ENCODE peak calls at places on chromosomes 6 and 20, in ten cellular contexts. S is gastroesophageal sphincter; P is sciatic nerve; F is activated CD8-positive, alpha-beta T cell treated with anti-CD3 and anti-CD28 coated beads, Interleukin-2, amount 10 ng/mL, durations not matched to agents 7 days and 5 days; H is activated naive CD8-positive, alpha-beta T cell treated with anti-CD3 and anti-CD28 coated beads, Interleukin-2, amount 50 U/mL, for 24 hours; W is HCT116; E is upper lobe of left lung; G is mucosa of descending colon; X is Right ventricle myocardium inferior; B is SK-N-SH treated with all-trans-retinoic acid at 6 μM for 48 hours. Y is an unnamed sample.

GRCh38 chr6:43570876-43571441 is 4.9 kb downstream of the XPO5 start:
- ATAC-seq in B (no peak), P (no peak), S (no peak), E (no peak), H (peak; percentile 20), X (no peak), F (no peak), W (no peak), G (no peak), Y (peak; percentile 72)

GRCh38 chr6:137724495-137725211 is 142.4 kb upstream of the TNFAIP3 start:
- ATAC-seq in H (no peak), X (no peak), S (peak; percentile 47), W (no peak), B (no peak), G (peak; percentile 22), P (peak; percentile 69), F (no peak), E (peak; percentile 62), Y (no peak)

GRCh38 chr6:139764498-139764986 is 390.1 kb upstream of the CITED2 start:
- ATAC-seq in X (peak; percentile 94), E (peak; percentile 84), H (peak; percentile 94), W (peak; percentile 95), F (peak; percentile 42), G (peak; percentile 86), S (peak; percentile 96), B (peak; percentile 96), P (peak; percentile 96), Y (peak; percentile 89)

GRCh38 chr6:43687079-43687436 is 533 bp downstream of the MRPS18A start:
- ATAC-seq in G (no peak), W (no peak), E (no peak), H (no peak), P (no peak), F (peak; percentile 7), B (peak; percentile 52), X (no peak), S (no peak), Y (no peak)

GRCh38 chr6:110325197-110325596 is 33.0 kb downstream of the METTL24 start:
- ATAC-seq in W (no peak), P (peak; percentile 61), F (no peak), H (no peak), B (peak; percentile 61), E (peak; percentile 41), X (no peak), G (peak; percentile 80), S (peak; percentile 68), Y (no peak)

GRCh38 chr20:25399038-25399430 is 8.4 kb upstream of the ABHD12 start:
- ATAC-seq in H (no peak), B (peak; percentile 100), P (peak; percentile 94), G (peak; percentile 69), F (peak; percentile 67), X (peak; percentile 86), W (peak; percentile 96), E (no peak), S (peak; percentile 51), Y (peak; percentile 68)

GRCh38 chr6:87754828-87755227 is 52.8 kb upstream of the AKIRIN2 start:
- ATAC-seq in F (no peak), E (no peak), W (no peak), G (peak; percentile 45), S (no peak), B (no peak), P (no peak), X (no peak), H (no peak), Y (no peak)

GRCh38 chr6:26179675-26180074 is 92.4 kb downstream of the HFE start:
- ATAC-seq in E (no peak), P (no peak), W (no peak), F (no peak), G (no peak), B (no peak), S (no peak), X (no peak), H (no peak), Y (no peak)

GRCh38 chr6:132505158-132505557 is 7.8 kb downstream of the STX7 start:
- ATAC-seq in W (no peak), S (no peak), G (no peak), B (no peak), X (no peak), F (no peak), P (no peak), H (no peak), E (no peak), Y (no peak)

GRCh38 chr6:32397252-32397920 is 9.6 kb downstream of the BTNL2 start:
- ATAC-seq in F (no peak), G (peak; percentile 15), H (no peak), B (no peak), X (no peak), E (no peak), W (peak; percentile 47), P (no peak), S (no peak), Y (no peak)

GRCh38 chr6:134373966-134374365 is 56.1 kb upstream of the SGK1 start:
- ATAC-seq in H (no peak), W (no peak), G (no peak), P (no peak), S (no peak), B (no peak), E (no peak), X (no peak), F (no peak), Y (no peak)

GRCh38 chr6:37784585-37784967 is 35.0 kb upstream of the ZFAND3 start:
- ATAC-seq in B (peak; percentile 54), H (no peak), E (no peak), P (peak; percentile 35), G (peak; percentile 11), W (no peak), X (no peak), F (no peak), S (no peak), Y (no peak)

GRCh38 chr6:127786109-127786508 is 114.7 kb downstream of the THEMIS start:
- ATAC-seq in X (no peak), P (no peak), F (no peak), G (no peak), W (no peak), S (no peak), H (no peak), B (no peak), E (no peak), Y (no peak)

GRCh38 chr20:44370639-44371218 is 15.2 kb downstream of the HNF4A start:
- ATAC-seq in G (peak; percentile 98), F (no peak), B (no peak), W (no peak), S (no peak), P (no peak), H (no peak), X (no peak), E (peak; percentile 43), Y (peak; percentile 60)

GRCh38 chr6:43313813-43314212 is 5.2 kb upstream of the CRIP3 start:
- ATAC-seq in B (no peak), H (no peak), P (no peak), X (no peak), S (no peak), F (no peak), E (no peak), W (no peak), G (no peak), Y (no peak)

GRCh38 chr6:112833546-112834215 is 486.6 kb downstream of the RFPL4B start:
- ATAC-seq in S (no peak), H (no peak), F (no peak), E (no peak), W (no peak), B (no peak), X (peak; percentile 64), G (no peak), P (no peak), Y (no peak)

GRCh38 chr6:105509506-105510331 is 106.8 kb upstream of the PREP start:
- ATAC-seq in E (no peak), B (peak; percentile 98), P (peak; percentile 83), G (peak; percentile 32), F (no peak), H (no peak), X (peak; percentile 71), S (no peak), W (peak; percentile 85), Y (no peak)

GRCh38 chr6:125299257-125299656 is 2.5 kb downstream of the HDDC2 start:
- ATAC-seq in H (no peak), W (no peak), E (no peak), G (no peak), P (no peak), X (no peak), S (no peak), F (no peak), B (no peak), Y (no peak)

GRCh38 chr6:113375950-113376846 is 480.9 kb upstream of the MARCKS start:
- ATAC-seq in H (no peak), P (no peak), X (no peak), W (no peak), S (no peak), F (no peak), B (peak; percentile 86), E (no peak), G (no peak), Y (no peak)

GRCh38 chr20:50824137-50824536 is 29.3 kb downstream of the BCAS4 start:
- ATAC-seq in S (no peak), W (peak; percentile 17), F (no peak), G (peak; percentile 52), P (peak; percentile 63), X (no peak), B (peak; percentile 71), E (no peak), H (no peak), Y (no peak)

GRCh38 chr6:84018453-84019061 is 15.0 kb upstream of the MRAP2 start:
- ATAC-seq in E (no peak), G (peak; percentile 50), B (no peak), H (no peak), X (no peak), P (no peak), F (no peak), W (peak; percentile 63), S (no peak), Y (peak; percentile 28)

GRCh38 chr6:148700713-148701392 is 46.0 kb upstream of the UST start:
- ATAC-seq in X (peak; percentile 37), B (peak; percentile 80), G (peak; percentile 71), H (no peak), E (no peak), P (peak; percentile 77), F (peak; percentile 85), S (no peak), W (no peak), Y (peak; percentile 20)

GRCh38 chr6:168277274-168277669 is 42.3 kb downstream of the DACT2 start:
- ATAC-seq in B (no peak), X (no peak), G (no peak), W (no peak), P (peak; percentile 35), H (no peak), S (no peak), F (no peak), E (no peak), Y (no peak)

GRCh38 chr6:145529582-145529981 is 205.7 kb downstream of the EPM2A start:
- ATAC-seq in G (no peak), E (no peak), F (no peak), X (no peak), B (no peak), S (no peak), W (no peak), H (no peak), P (no peak), Y (no peak)

GRCh38 chr20:33013701-33014326 is 6.3 kb downstream of the BPIFB2 start:
- ATAC-seq in G (no peak), E (no peak), B (no peak), P (no peak), F (no peak), H (no peak), S (no peak), W (no peak), X (no peak), Y (no peak)

GRCh38 chr6:47663462-47664216 is 34.7 kb upstream of the ADGRF4 start:
- ATAC-seq in G (no peak), P (no peak), E (no peak), W (no peak), B (no peak), F (no peak), S (no peak), X (no peak), H (no peak), Y (peak; percentile 50)

GRCh38 chr6:105200133-105200730 is 20.4 kb upstream of the POPDC3 start:
- ATAC-seq in B (peak; percentile 20), S (no peak), P (no peak), G (no peak), X (peak; percentile 23), H (no peak), W (no peak), F (no peak), E (no peak), Y (no peak)

GRCh38 chr6:155530219-155530834 is 74.7 kb upstream of the NOX3 start:
- ATAC-seq in W (peak; percentile 79), H (no peak), F (no peak), P (no peak), S (no peak), G (no peak), E (no peak), X (no peak), B (peak; percentile 84), Y (no peak)